ENCODE peak calls at places on chromosomes 1 and 21, in eight cellular contexts. H is adrenal gland, V is HFF-Myc, Y is neural progenitor cell, D is astrocyte of the cerebellum, R is brain microvascular endothelial cell, O is colonic mucosa, L is psoas muscle. Z is an unnamed sample.

GRCh38 chr1:116951175-116951935 is 41.6 kb downstream of the PTGFRN start:
- DNase-seq in H (peak; percentile 71), V (peak; percentile 24), Y (peak; percentile 67), D (peak; percentile 69), R (peak; percentile 49), O (peak; percentile 30), L (peak; percentile 60), Z (peak; percentile 92)

GRCh38 chr1:111366256-111366655 is 61.3 kb downstream of the OVGP1 start:
- DNase-seq in H (no peak), V (no peak), Y (no peak), D (no peak), R (peak; percentile 5), O (no peak), L (no peak), Z (peak; percentile 33)

GRCh38 chr1:203655656-203656055 is 29.0 kb downstream of the ATP2B4 start:
- DNase-seq in H (no peak), V (no peak), Y (no peak), D (no peak), R (no peak), O (no peak), L (no peak), Z (no peak)

GRCh38 chr1:27876341-27877114 is 4.2 kb downstream of the THEMIS2 start:
- DNase-seq in H (peak; percentile 15), V (no peak), Y (no peak), D (no peak), R (no peak), O (no peak), L (no peak), Z (no peak)

GRCh38 chr1:201639391-201639790 is 100.5 kb downstream of the NAV1 start:
- DNase-seq in H (no peak), V (no peak), Y (no peak), D (no peak), R (no peak), O (no peak), L (no peak), Z (no peak)

GRCh38 chr1:205013683-205014367 is 29.2 kb upstream of the CNTN2 start:
- DNase-seq in H (no peak), V (peak; percentile 1), Y (peak; percentile 67), D (no peak), R (no peak), O (no peak), L (no peak), Z (peak; percentile 57)

GRCh38 chr1:55478742-55479141 is 263.6 kb upstream of the USP24 start:
- DNase-seq in H (no peak), V (no peak), Y (peak; percentile 32), D (peak; percentile 28), R (no peak), O (no peak), L (no peak), Z (peak; percentile 60)

GRCh38 chr1:167093863-167094516 is at the start of gene STYXL2:
- DNase-seq in H (no peak), V (no peak), Y (no peak), D (no peak), R (no peak), O (no peak), L (peak; percentile 84), Z (no peak)

GRCh38 chr1:92404661-92405060 is 82.1 kb downstream of the GFI1 start:
- DNase-seq in H (no peak), V (no peak), Y (no peak), D (no peak), R (peak; percentile 16), O (no peak), L (no peak), Z (peak; percentile 25)

GRCh38 chr1:61865646-61866220 is 123.5 kb downstream of the PATJ start:
- DNase-seq in H (no peak), V (no peak), Y (no peak), D (no peak), R (no peak), O (no peak), L (no peak), Z (no peak)

GRCh38 chr1:39779137-39779536 is 8.0 kb upstream of the OXCT2 start:
- DNase-seq in H (no peak), V (no peak), Y (no peak), D (no peak), R (no peak), O (no peak), L (no peak), Z (no peak)

GRCh38 chr1:6753320-6754140 is 31.7 kb upstream of the CAMTA1 start:
- DNase-seq in H (no peak), V (no peak), Y (no peak), D (no peak), R (no peak), O (no peak), L (no peak), Z (no peak)

DNA sequence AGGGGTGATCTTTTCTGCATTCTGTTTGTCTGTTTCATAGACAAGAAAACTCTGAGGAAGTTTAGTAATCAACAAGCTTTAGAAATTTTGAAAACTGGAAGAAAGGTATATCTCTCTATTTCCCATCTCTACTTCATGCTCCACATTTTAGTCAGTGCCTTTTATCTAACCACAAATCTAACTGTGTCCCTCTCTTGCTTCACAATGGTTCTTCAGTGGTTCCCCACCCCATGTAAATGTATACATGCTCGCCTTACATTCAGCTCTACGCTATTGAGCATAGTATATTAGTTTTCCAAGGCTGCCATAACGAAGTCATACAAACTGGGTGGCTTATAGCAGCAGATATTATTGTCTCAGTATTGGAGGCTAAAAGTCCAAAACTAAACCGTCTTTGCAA is 14.4 kb upstream of the SAMSN1 start:
- DNase-seq in H (no peak), V (no peak), Y (no peak), D (no peak), R (no peak), O (no peak), L (no peak), Z (no peak)
- TF ChIP-seq CTCF in H (no peak), V (no peak), Y (no peak), D (no peak), R (no peak), O (no peak), L (no peak), Z (no peak)

GRCh38 chr1:206563367-206563953 is 48.8 kb downstream of the EIF2D start:
- DNase-seq in H (no peak), V (no peak), Y (no peak), D (no peak), R (no peak), O (no peak), L (no peak), Z (no peak)
- H3K4me3 ChIP-seq in H (no peak overlapping the region), V (no peak overlapping the region), Y (no peak overlapping the region), D (no peak overlapping the region), R (no peak overlapping the region), O (no peak overlapping the region), L (no peak overlapping the region), Z (no peak overlapping the region)

GRCh38 chr1:108119500-108119899 is 80.6 kb downstream of the SLC25A24 start:
- DNase-seq in H (no peak), V (no peak), Y (peak; percentile 2), D (no peak), R (no peak), O (no peak), L (no peak), Z (no peak)

GRCh38 chr1:108120163-108120562 is 80.0 kb downstream of the SLC25A24 start:
- DNase-seq in H (no peak), V (no peak), Y (no peak), D (no peak), R (no peak), O (no peak), L (no peak), Z (no peak)

GRCh38 chr1:108124023-108124422 is 76.1 kb downstream of the SLC25A24 start:
- DNase-seq in H (no peak), V (no peak), Y (no peak), D (no peak), R (no peak), O (no peak), L (no peak), Z (no peak)

GRCh38 chr1:108124622-108125311 is 75.4 kb downstream of the SLC25A24 start:
- DNase-seq in H (no peak), V (no peak), Y (no peak), D (no peak), R (no peak), O (no peak), L (no peak), Z (no peak)

DNA sequence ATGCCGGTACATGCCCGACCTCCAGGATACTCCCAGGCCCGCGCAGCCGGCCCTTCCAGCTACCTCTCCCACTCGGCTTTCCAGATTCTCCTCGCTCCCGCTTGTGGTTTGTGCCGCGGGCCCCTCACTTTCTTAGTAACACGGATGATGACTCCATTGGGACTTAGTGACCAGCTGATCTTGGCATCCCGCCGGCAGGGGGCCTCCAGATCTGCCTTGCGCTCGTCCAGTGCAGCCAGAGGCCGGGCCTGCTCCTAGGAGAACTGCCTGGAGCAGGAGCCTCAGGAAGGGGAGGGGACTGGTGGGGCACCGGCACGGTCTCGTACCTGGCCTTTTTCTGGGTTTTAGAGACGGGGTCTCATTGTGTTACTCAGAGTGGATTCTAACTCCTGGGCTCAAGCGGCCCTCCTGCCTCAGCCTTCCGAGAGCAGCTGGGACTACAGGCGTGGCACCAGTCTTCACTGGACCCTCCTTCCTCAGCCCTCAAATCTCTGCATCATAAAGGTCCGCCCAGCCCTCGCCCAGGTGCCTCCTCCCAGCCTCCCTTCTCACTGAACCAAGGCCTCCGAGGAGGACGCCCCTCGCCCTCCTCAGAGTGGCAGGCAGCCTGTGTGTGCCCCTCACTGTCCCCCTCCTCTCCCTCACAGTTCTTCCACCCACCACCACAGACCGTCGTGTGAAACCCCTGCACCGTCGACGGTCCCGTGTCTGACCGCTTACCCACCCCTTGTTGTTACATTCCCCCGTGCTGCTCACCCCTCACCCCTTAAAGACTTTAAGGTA is 78.6 kb downstream of the SLC25A24 start:
- DNase-seq in H (no peak), V (no peak), Y (peak; percentile 43), D (no peak), R (peak; percentile 16), O (no peak), L (peak; percentile 61), Z (no peak)
- TF ChIP-seq CTCF in H (no peak), V (peak; percentile 4), Y (peak; percentile 15), D (no peak), R (peak; percentile 71), O (no peak), L (no peak), Z (no peak)

GRCh38 chr21:34669149-34669879 is 520 bp downstream of the CLIC6 start:
- DNase-seq in H (no peak), V (no peak), Y (peak; percentile 57), D (no peak), R (no peak), O (no peak), L (no peak), Z (no peak)

GRCh38 chr21:34673006-34673405 is 4.2 kb downstream of the CLIC6 start:
- DNase-seq in H (no peak), V (no peak), Y (no peak), D (no peak), R (no peak), O (no peak), L (no peak), Z (no peak)

GRCh38 chr21:34670220-34670961 is 1.6 kb downstream of the CLIC6 start:
- DNase-seq in H (no peak), V (no peak), Y (peak; percentile 57), D (no peak), R (no peak), O (peak; percentile 60), L (no peak), Z (no peak)

GRCh38 chr21:34671891-34672290 is 3.1 kb downstream of the CLIC6 start:
- DNase-seq in H (no peak), V (no peak), Y (no peak), D (no peak), R (no peak), O (no peak), L (no peak), Z (no peak)

DNA sequence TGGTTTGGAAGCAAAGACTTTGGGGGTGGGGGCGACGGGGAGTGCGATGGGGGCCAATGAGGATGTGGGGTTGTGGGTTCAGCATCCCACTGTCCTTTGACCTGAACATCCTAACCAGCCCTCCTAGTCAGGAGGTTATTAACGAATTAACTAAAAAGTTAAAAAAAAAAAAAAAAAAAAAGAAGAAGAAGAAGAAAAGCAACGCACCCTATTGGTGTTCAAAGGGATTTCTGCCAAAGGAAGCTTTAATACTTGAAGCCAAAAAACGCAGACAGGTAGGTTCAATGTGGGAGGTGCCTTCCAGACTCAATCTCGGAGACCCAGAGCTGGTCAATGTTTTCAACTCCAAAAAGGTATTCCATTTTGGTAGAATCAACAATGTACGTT is 2.2 kb downstream of the CLIC6 start:
- DNase-seq in H (no peak), V (no peak), Y (peak; percentile 41), D (no peak), R (no peak), O (no peak), L (no peak), Z (no peak)
- H3K4me3 ChIP-seq in H (no peak overlapping the region), V (no peak overlapping the region), Y (peak overlapping the region; percentile 65), D (no peak overlapping the region), R (no peak overlapping the region), O (peak overlapping the region; percentile 63), L (peak overlapping the region; percentile 62), Z (no peak overlapping the region)

Z was measured in fibroblast of pulmonary artery.